ENCODE peak calls at places on chromosomes 3 and 15, in five cellular contexts. One of them, this sample, is unnamed.

GRCh38 chr3:72848703-72849081 is 447 bp upstream of the SHQ1 start:
- DNase-seq in stimulated activated naive CD8-positive, alpha-beta T cell treated with anti-CD3 and anti-CD28 coated beads, Interleukin-15, amount 100 ng/mL, for 72 hours: no peak
- DNase-seq in kidney epithelial cell: no peak
- DNase-seq in tibial artery: no peak
- DNase-seq in T-helper 17 cell: peak
- DNase-seq in this sample: no peak

GRCh38 chr3:129211345-129211744 is 27.6 kb upstream of the CNBP start:
- DNase-seq in stimulated activated naive CD8-positive, alpha-beta T cell treated with anti-CD3 and anti-CD28 coated beads, Interleukin-15, amount 100 ng/mL, for 72 hours: no peak
- DNase-seq in kidney epithelial cell: no peak
- DNase-seq in tibial artery: no peak
- DNase-seq in T-helper 17 cell: no peak
- DNase-seq in this sample: no peak

GRCh38 chr15:75327005-75327404 is 8.9 kb upstream of the COMMD4 start:
- DNase-seq in stimulated activated naive CD8-positive, alpha-beta T cell treated with anti-CD3 and anti-CD28 coated beads, Interleukin-15, amount 100 ng/mL, for 72 hours: no peak
- DNase-seq in kidney epithelial cell: no peak
- DNase-seq in tibial artery: no peak
- DNase-seq in T-helper 17 cell: no peak
- DNase-seq in this sample: no peak

GRCh38 chr15:83846847-83847246 is 192.9 kb downstream of the ADAMTSL3 start:
- DNase-seq in stimulated activated naive CD8-positive, alpha-beta T cell treated with anti-CD3 and anti-CD28 coated beads, Interleukin-15, amount 100 ng/mL, for 72 hours: no peak
- DNase-seq in kidney epithelial cell: no peak
- DNase-seq in tibial artery: no peak
- DNase-seq in T-helper 17 cell: no peak
- DNase-seq in this sample: no peak

GRCh38 chr15:63556736-63557135 is 40.5 kb upstream of the FBXL22 start:
- DNase-seq in stimulated activated naive CD8-positive, alpha-beta T cell treated with anti-CD3 and anti-CD28 coated beads, Interleukin-15, amount 100 ng/mL, for 72 hours: no peak
- DNase-seq in kidney epithelial cell: no peak
- DNase-seq in tibial artery: no peak
- DNase-seq in T-helper 17 cell: no peak
- DNase-seq in this sample: no peak

GRCh38 chr15:100832178-100832942 is 47.3 kb upstream of the ALDH1A3 start:
- DNase-seq in stimulated activated naive CD8-positive, alpha-beta T cell treated with anti-CD3 and anti-CD28 coated beads, Interleukin-15, amount 100 ng/mL, for 72 hours: no peak
- DNase-seq in kidney epithelial cell: no peak
- DNase-seq in tibial artery: no peak
- DNase-seq in T-helper 17 cell: no peak
- DNase-seq in this sample: no peak

GRCh38 chr3:9195390-9195789 is 54.1 kb downstream of the SRGAP3 start:
- DNase-seq in stimulated activated naive CD8-positive, alpha-beta T cell treated with anti-CD3 and anti-CD28 coated beads, Interleukin-15, amount 100 ng/mL, for 72 hours: no peak
- DNase-seq in kidney epithelial cell: no peak
- DNase-seq in tibial artery: no peak
- DNase-seq in T-helper 17 cell: no peak
- DNase-seq in this sample: no peak

GRCh38 chr3:27326949-27327582 is 42.1 kb downstream of the NEK10 start:
- DNase-seq in stimulated activated naive CD8-positive, alpha-beta T cell treated with anti-CD3 and anti-CD28 coated beads, Interleukin-15, amount 100 ng/mL, for 72 hours: no peak
- DNase-seq in kidney epithelial cell: no peak
- DNase-seq in tibial artery: no peak
- DNase-seq in T-helper 17 cell: no peak
- DNase-seq in this sample: no peak

GRCh38 chr3:48656061-48656840 is 6.4 kb downstream of the CELSR3 start:
- DNase-seq in stimulated activated naive CD8-positive, alpha-beta T cell treated with anti-CD3 and anti-CD28 coated beads, Interleukin-15, amount 100 ng/mL, for 72 hours: peak
- DNase-seq in kidney epithelial cell: peak
- DNase-seq in tibial artery: peak
- DNase-seq in T-helper 17 cell: peak
- DNase-seq in this sample: no peak

GRCh38 chr15:28969511-28970085 is 83.8 kb downstream of the APBA2 start:
- DNase-seq in stimulated activated naive CD8-positive, alpha-beta T cell treated with anti-CD3 and anti-CD28 coated beads, Interleukin-15, amount 100 ng/mL, for 72 hours: no peak
- DNase-seq in kidney epithelial cell: no peak
- DNase-seq in tibial artery: no peak
- DNase-seq in T-helper 17 cell: no peak
- DNase-seq in this sample: no peak

GRCh38 chr3:69360690-69361089 is 25.2 kb downstream of the FRMD4B start:
- DNase-seq in stimulated activated naive CD8-positive, alpha-beta T cell treated with anti-CD3 and anti-CD28 coated beads, Interleukin-15, amount 100 ng/mL, for 72 hours: no peak
- DNase-seq in kidney epithelial cell: no peak
- DNase-seq in tibial artery: no peak
- DNase-seq in T-helper 17 cell: no peak
- DNase-seq in this sample: no peak

GRCh38 chr3:69869643-69870042 is 129.9 kb upstream of the SAMMSON start:
- DNase-seq in stimulated activated naive CD8-positive, alpha-beta T cell treated with anti-CD3 and anti-CD28 coated beads, Interleukin-15, amount 100 ng/mL, for 72 hours: no peak
- DNase-seq in kidney epithelial cell: no peak
- DNase-seq in tibial artery: no peak
- DNase-seq in T-helper 17 cell: no peak
- DNase-seq in this sample: no peak

GRCh38 chr15:45522931-45523331 is 376 bp upstream of the SLC30A4 start:
- DNase-seq in stimulated activated naive CD8-positive, alpha-beta T cell treated with anti-CD3 and anti-CD28 coated beads, Interleukin-15, amount 100 ng/mL, for 72 hours: no peak
- DNase-seq in kidney epithelial cell: no peak
- DNase-seq in tibial artery: no peak
- DNase-seq in T-helper 17 cell: no peak
- DNase-seq in this sample: no peak

GRCh38 chr15:90174140-90174891 is 26.8 kb upstream of the SEMA4B start:
- DNase-seq in stimulated activated naive CD8-positive, alpha-beta T cell treated with anti-CD3 and anti-CD28 coated beads, Interleukin-15, amount 100 ng/mL, for 72 hours: no peak
- DNase-seq in kidney epithelial cell: no peak
- DNase-seq in tibial artery: peak
- DNase-seq in T-helper 17 cell: no peak
- DNase-seq in this sample: no peak

GRCh38 chr3:53221827-53222182 is 34.0 kb downstream of the TKT start:
- DNase-seq in stimulated activated naive CD8-positive, alpha-beta T cell treated with anti-CD3 and anti-CD28 coated beads, Interleukin-15, amount 100 ng/mL, for 72 hours: no peak
- DNase-seq in kidney epithelial cell: no peak
- DNase-seq in tibial artery: no peak
- DNase-seq in T-helper 17 cell: no peak
- DNase-seq in this sample: no peak